ENCODE peak calls at places on chromosome 11, in eight cellular contexts. N, S, H, U, W, D, X and I are unnamed samples.

GRCh38 chr11:35893796-35894475 is 49.9 kb upstream of the LDLRAD3 start:
- DNase-seq in S (no peak), D (peak), W (no peak), U (no peak), N (no peak), H (peak), X (no peak), I (no peak)

GRCh38 chr11:132054822-132055221 is 684.4 kb downstream of the NTM start:
- DNase-seq in H (peak), S (no peak), N (no peak), X (no peak), W (no peak), D (no peak), U (no peak), I (no peak)

GRCh38 chr11:32053151-32053550 is 37.7 kb upstream of the RCN1 start:
- DNase-seq in S (no peak), W (no peak), D (no peak), X (no peak), N (no peak), H (no peak), U (no peak), I (no peak)

GRCh38 chr11:10581481-10582019 is 13.1 kb upstream of the LYVE1 start:
- DNase-seq in X (no peak), W (no peak), S (peak), U (peak), D (no peak), H (peak), N (peak), I (peak)

GRCh38 chr11:103936059-103936458 is 100.4 kb upstream of the DDI1 start:
- DNase-seq in N (no peak), X (no peak), S (no peak), D (no peak), U (no peak), H (no peak), W (no peak), I (no peak)

GRCh38 chr11:3197044-3197715 is 21.4 kb downstream of the MRGPRG start:
- DNase-seq in N (no peak), U (no peak), S (no peak), W (no peak), H (no peak), X (no peak), D (no peak), I (no peak)

GRCh38 chr11:44426958-44427357 is 117.0 kb upstream of the ALX4 start:
- DNase-seq in N (no peak), S (no peak), H (no peak), U (no peak), D (no peak), X (no peak), W (no peak), I (no peak)

GRCh38 chr11:45964911-45965389 is 42.5 kb downstream of the LARGE2 start:
- DNase-seq in D (peak), S (peak), W (peak), U (peak), X (peak), H (peak), N (peak), I (peak)

GRCh38 chr11:87239001-87239400 is 201.3 kb downstream of the TMEM135 start:
- DNase-seq in W (no peak), X (no peak), H (no peak), N (no peak), U (no peak), D (no peak), S (no peak), I (no peak)

GRCh38 chr11:126265801-126266200 is 2.9 kb downstream of the SRPRA start:
- DNase-seq in N (no peak), X (no peak), W (no peak), S (no peak), H (no peak), D (no peak), U (no peak), I (no peak)

GRCh38 chr11:19432370-19433163 is 191.8 kb upstream of the E2F8 start:
- DNase-seq in X (no peak), W (no peak), D (no peak), U (no peak), S (no peak), H (peak), N (no peak), I (no peak)

GRCh38 chr11:2143652-2144548 is 4.7 kb upstream of the IGF2 start:
- DNase-seq in U (peak), W (no peak), S (no peak), N (no peak), D (no peak), X (no peak), H (no peak), I (no peak)

GRCh38 chr11:114367244-114367957 is 32.9 kb downstream of the C11orf71 start:
- DNase-seq in U (no peak), W (no peak), N (no peak), H (no peak), D (no peak), S (no peak), X (no peak), I (no peak)